ENCODE peak calls at places on chromosomes 1 and 21, in six cellular contexts. V is right atrium auricular region; K is CD8-positive, alpha-beta memory T cell; D is ovary; M is heart left ventricle; L is heart right ventricle. U is an unnamed sample. For H3K36me3, the result is how much of the 10 kb centered on the place peaks cover.

GRCh38 chr1:197024460-197024859 is 42.6 kb downstream of the F13B start:
- DNase-seq in M (no peak), D (no peak), L (no peak), V (no peak), K (no peak), U (peak)

GRCh38 chr1:84883286-84883685 is 9.7 kb downstream of the LPAR3 start:
- DNase-seq in V (no peak), L (no peak), M (no peak), K (no peak), D (no peak), U (peak)

GRCh38 chr1:216722841-216723240 is 388 bp downstream of the ESRRG start:
- DNase-seq in K (no peak), L (no peak), D (no peak), M (no peak), V (no peak), U (no peak)

GRCh38 chr1:2374260-2375155 is 16.8 kb downstream of the MORN1 start:
- DNase-seq in V (no peak), D (peak), M (no peak), L (no peak), K (no peak), U (no peak)

GRCh38 chr21:31408306-31409088 is 64.4 kb upstream of the TIAM1 start:
- DNase-seq in D (no peak), L (no peak), M (no peak), K (no peak), V (peak), U (peak)

GRCh38 chr1:158112994-158113758 is 67.5 kb upstream of the CD1D start:
- DNase-seq in K (no peak), L (no peak), D (peak), V (no peak), M (no peak), U (peak)

GRCh38 chr1:54517536-54517935 is 30.5 kb upstream of the ACOT11 start:
- DNase-seq in K (no peak), M (no peak), V (no peak), L (no peak), D (no peak), U (no peak)

GRCh38 chr1:14875781-14876564 is 277.5 kb downstream of the KAZN start:
- DNase-seq in L (no peak), V (no peak), K (no peak), M (no peak), D (no peak), U (no peak)

GRCh38 chr1:222798111-222798510 is 16.7 kb upstream of the DISP1 start:
- DNase-seq in M (no peak), L (no peak), K (no peak), D (no peak), V (no peak), U (peak)

GRCh38 chr1:82923957-82924356 is 1075.0 kb downstream of the TTLL7 start:
- DNase-seq in K (no peak), V (no peak), D (no peak), M (no peak), L (no peak), U (no peak)

GRCh38 chr1:32919811-32920733 is 18.9 kb upstream of the TMEM54 start:
- DNase-seq in L (no peak), V (no peak), M (no peak), K (no peak), D (no peak), U (peak)

GRCh38 chr1:46456411-46456963 is 33.1 kb upstream of the DMBX1 start:
- DNase-seq in L (no peak), D (no peak), K (no peak), M (no peak), V (no peak), U (no peak)

GRCh38 chr1:231027971-231028370 is 12.1 kb downstream of the FAM89A start:
- DNase-seq in D (no peak), L (no peak), M (no peak), V (no peak), K (no peak), U (no peak)

GRCh38 chr1:167292216-167292615 is 71.5 kb downstream of the POU2F1 start:
- DNase-seq in D (no peak), L (no peak), V (no peak), M (no peak), K (no peak), U (no peak)

GRCh38 chr1:66552829-66553228 is 18.9 kb downstream of the SGIP1 start:
- DNase-seq in V (no peak), D (peak), K (no peak), M (peak), L (peak), U (no peak)

GRCh38 chr1:214018605-214019268 is 31.0 kb downstream of the PROX1 start:
- DNase-seq in L (no peak), V (no peak), K (no peak), D (no peak), M (no peak), U (no peak)

GRCh38 chr1:59414406-59415133 is 117.7 kb downstream of the FGGY start:
- DNase-seq in V (no peak), K (no peak), D (peak), M (peak), L (no peak), U (no peak)

GRCh38 chr1:203597386-203598040 is 29.1 kb upstream of the ATP2B4 start:
- DNase-seq in M (peak), V (no peak), L (peak), D (peak), K (no peak), U (no peak)

GRCh38 chr1:236502972-236503639 is 20.7 kb upstream of the LGALS8 start:
- DNase-seq in M (peak), D (no peak), L (peak), V (no peak), K (no peak), U (peak)

GRCh38 chr1:112689842-112690237 is 15.4 kb downstream of the MOV10 start:
- DNase-seq in V (peak), D (no peak), L (no peak), K (no peak), M (no peak), U (no peak)
- H3K36me3 ChIP-seq in V (half or more), D (under half), L (half or more), K (under half), M (half or more), U (under half)

GRCh38 chr1:15941899-15942660 is 33.8 kb downstream of the ZBTB17 start:
- DNase-seq in M (no peak), V (peak), K (no peak), D (no peak), L (no peak), U (no peak)

GRCh38 chr1:15943515-15944307 is 32.2 kb downstream of the ZBTB17 start:
- DNase-seq in M (peak), V (peak), L (no peak), K (no peak), D (no peak), U (no peak)

GRCh38 chr1:15941044-15941840 is 34.7 kb downstream of the ZBTB17 start:
- DNase-seq in V (peak), K (no peak), D (no peak), L (no peak), M (no peak), U (no peak)

GRCh38 chr1:15944308-15945010 is 31.4 kb downstream of the ZBTB17 start:
- DNase-seq in V (no peak), M (peak), D (no peak), L (no peak), K (no peak), U (no peak)

GRCh38 chr1:15942661-15943514 is 33.0 kb downstream of the ZBTB17 start:
- DNase-seq in D (no peak), K (no peak), L (no peak), V (peak), M (no peak), U (no peak)
- H3K36me3 ChIP-seq in D (under half), K (under half), L (half or more), V (half or more), M (half or more), U (half or more)

GRCh38 chr21:37503848-37504467 is 137.4 kb downstream of the DYRK1A start:
- DNase-seq in D (no peak), K (no peak), M (no peak), L (no peak), V (no peak), U (peak)
- H3K36me3 ChIP-seq in D (under half), K (under half), M (half or more), L (half or more), V (under half), U (half or more)

DNA sequence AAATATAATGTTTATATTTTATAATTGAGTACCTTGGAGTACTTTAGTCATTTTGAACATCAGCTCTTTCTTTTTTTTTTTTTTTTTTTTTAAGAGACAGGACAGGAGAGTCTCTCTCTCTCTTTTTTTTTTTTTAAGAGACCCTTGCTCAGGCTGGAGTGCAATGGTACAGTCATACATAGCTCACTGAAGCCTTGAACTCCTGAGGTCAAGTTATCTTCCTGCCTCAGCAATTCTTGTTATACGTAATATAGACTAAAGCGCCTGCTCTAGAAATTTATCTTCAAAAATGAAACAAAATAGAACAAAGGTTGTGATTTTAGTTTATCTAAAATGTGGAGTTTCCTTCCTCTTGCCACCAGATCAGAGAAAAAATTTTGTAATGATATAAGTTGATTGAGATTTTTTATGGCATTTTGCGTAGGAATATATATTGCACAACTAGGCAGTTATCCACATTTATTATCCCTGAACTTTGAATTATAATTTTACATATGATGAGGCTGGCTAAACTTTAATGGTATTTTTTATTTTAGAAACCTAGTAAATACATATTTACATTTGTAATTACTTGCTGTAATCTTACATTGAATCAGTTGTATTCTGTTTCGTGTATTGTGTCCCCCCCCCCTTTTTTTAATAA is 44.2 kb downstream of the MTF2 start:
- DNase-seq in V (no peak), L (no peak), D (no peak), M (no peak), K (no peak), U (no peak)
- H3K36me3 ChIP-seq in V (under half), L (half or more), D (under half), M (half or more), K (under half), U (under half)

GRCh38 chr1:247336390-247336789 is 4.7 kb upstream of the ZNF496 start:
- DNase-seq in D (no peak), L (no peak), K (no peak), V (no peak), M (no peak), U (no peak)

GRCh38 chr1:247332901-247333361 is 1.3 kb upstream of the ZNF496 start:
- DNase-seq in D (no peak), K (no peak), M (peak), V (peak), L (no peak), U (peak)

GRCh38 chr1:247332215-247332900 is 691 bp upstream of the ZNF496 start:
- DNase-seq in D (peak), V (no peak), M (peak), K (peak), L (peak), U (peak)

GRCh38 chr1:247335871-247336270 is 4.2 kb upstream of the ZNF496 start:
- DNase-seq in M (no peak), V (no peak), K (no peak), D (no peak), L (no peak), U (no peak)

DNA sequence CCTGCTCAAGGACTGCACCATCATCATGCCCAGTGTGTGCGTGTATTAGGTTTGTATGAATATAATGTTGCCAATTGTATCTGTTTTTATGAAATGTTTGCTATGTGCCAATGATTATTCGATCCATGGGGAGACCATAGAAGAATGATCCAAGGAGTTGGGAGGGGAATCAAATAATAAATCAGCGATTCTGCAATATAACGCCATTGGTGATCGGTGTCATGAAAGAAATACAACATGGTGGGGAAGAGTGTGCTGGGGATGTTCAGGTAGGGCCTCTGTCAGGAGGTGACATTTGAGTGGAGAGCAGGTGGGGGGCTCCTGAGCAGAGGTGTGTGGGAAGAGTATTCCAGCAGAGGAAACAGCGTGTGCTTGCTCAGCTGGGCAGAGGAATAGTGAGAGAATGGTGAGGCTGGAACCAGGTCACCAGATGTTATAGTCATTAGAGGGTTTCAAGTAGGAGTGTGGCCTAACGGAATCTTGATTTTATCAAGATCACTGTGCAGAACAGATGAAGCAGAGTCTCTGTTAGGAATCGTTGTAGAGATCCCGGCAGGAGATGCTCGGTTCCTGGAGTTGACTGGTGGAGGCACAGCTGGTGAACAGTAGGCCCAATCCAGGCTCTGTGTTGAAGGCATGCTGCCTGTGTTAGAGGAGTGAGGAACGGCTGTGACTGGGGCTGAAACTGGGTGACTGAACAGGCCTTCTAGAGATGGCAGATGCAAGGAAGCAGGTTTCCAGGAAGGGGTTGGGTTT is 2.9 kb upstream of the ZNF496 start:
- DNase-seq in V (no peak), M (no peak), K (no peak), D (no peak), L (no peak), U (no peak)
- H3K36me3 ChIP-seq in V (under half), M (under half), K (under half), D (under half), L (under half), U (under half)

U was measured in adipocyte.